ENCODE peak calls at places on chromosomes 5 and 9, in five cellular contexts. G, S, W, J and I are unnamed samples.

GRCh38 chr9:137390553-137391410 is 32.2 kb downstream of the EXD3 start:
- DNase-seq in G (no peak), S (no peak), W (no peak), J (no peak), I (no peak)

GRCh38 chr5:98880151-98880550 is 48.7 kb downstream of the CHD1 start:
- DNase-seq in G (no peak), S (no peak), W (no peak), J (no peak), I (no peak)

GRCh38 chr5:50958852-50959457 is 292.5 kb downstream of the PARP8 start:
- DNase-seq in G (peak), S (peak), W (no peak), J (peak), I (peak)

GRCh38 chr5:174720066-174720611 is 4.2 kb upstream of the MSX2 start:
- DNase-seq in G (no peak), S (no peak), W (no peak), J (no peak), I (no peak)

GRCh38 chr5:10705736-10706135 is 55.3 kb downstream of the DAP start:
- DNase-seq in G (no peak), S (no peak), W (no peak), J (no peak), I (no peak)

GRCh38 chr5:380701-381309 is 59.3 kb downstream of the AHRR start:
- DNase-seq in G (no peak), S (peak), W (no peak), J (no peak), I (no peak)

GRCh38 chr5:179303801-179304200 is 41.5 kb downstream of the ADAMTS2 start:
- DNase-seq in G (no peak), S (no peak), W (no peak), J (no peak), I (no peak)

GRCh38 chr5:38856660-38857059 is 10.8 kb downstream of the OSMR start:
- DNase-seq in G (no peak), S (no peak), W (no peak), J (no peak), I (no peak)

GRCh38 chr5:160312139-160312959 is at the start of gene CCNJL:
- DNase-seq in G (peak), S (no peak), W (peak), J (peak), I (peak)

GRCh38 chr5:118937393-118938061 is 50.8 kb downstream of the DTWD2 start:
- DNase-seq in G (no peak), S (no peak), W (no peak), J (no peak), I (no peak)

GRCh38 chr9:105716146-105716545 is 21.8 kb downstream of the TMEM38B start:
- DNase-seq in G (no peak), S (no peak), W (no peak), J (no peak), I (no peak)

GRCh38 chr5:57470339-57470738 is 12.3 kb downstream of the ACTBL2 start:
- DNase-seq in G (no peak), S (peak), W (no peak), J (no peak), I (no peak)

GRCh38 chr9:115642285-115642684 is 511.3 kb upstream of the PAPPA start:
- DNase-seq in G (no peak), S (peak), W (no peak), J (no peak), I (no peak)

GRCh38 chr9:108889649-108890067 is 27.6 kb downstream of the ACTL7A start:
- DNase-seq in G (peak), S (no peak), W (no peak), J (no peak), I (no peak)

GRCh38 chr9:9790216-9790872 is 822.5 kb downstream of the PTPRD start:
- DNase-seq in G (peak), S (peak), W (no peak), J (peak), I (peak)

GRCh38 chr9:128917151-128917849 is 3.5 kb upstream of the PHYHD1 start:
- DNase-seq in G (peak), S (peak), W (peak), J (no peak), I (no peak)

GRCh38 chr5:115351356-115352195 is 55.1 kb upstream of the CCDC112 start:
- DNase-seq in G (no peak), S (peak), W (no peak), J (no peak), I (no peak)